ENCODE peak calls at places on chromosomes 7 and 10, in eight cellular contexts. N, A, M, T, R, S, Z and U are unnamed samples.

GRCh38 chr7:150335774-150336112 is 5.7 kb downstream of the RARRES2 start:
- DNase-seq in R (no peak), M (no peak), Z (no peak), A (no peak), N (peak; percentile 39), T (peak; percentile 71), S (no peak), U (no peak)

GRCh38 chr7:155862088-155862487 is 49.8 kb upstream of the SHH start:
- DNase-seq in Z (no peak), S (no peak), T (no peak), A (no peak), M (no peak), R (no peak), N (no peak), U (no peak)

GRCh38 chr10:32629910-32630309 is 184.0 kb downstream of the CCDC7 start:
- DNase-seq in S (no peak), N (no peak), Z (no peak), M (no peak), A (no peak), T (no peak), R (no peak), U (no peak)

GRCh38 chr7:95045236-95045923 is 138.0 kb downstream of the PPP1R9A start:
- DNase-seq in N (no peak), T (no peak), S (peak; percentile 27), A (no peak), M (no peak), Z (no peak), R (no peak), U (peak; percentile 31)

GRCh38 chr7:155741805-155742204 is 70.5 kb downstream of the SHH start:
- DNase-seq in A (no peak), T (no peak), R (no peak), S (peak; percentile 96), N (no peak), M (no peak), Z (no peak), U (no peak)

GRCh38 chr7:152014722-152015121 is 10.8 kb upstream of the GALNT11 start:
- DNase-seq in N (no peak), Z (no peak), M (no peak), R (no peak), A (no peak), T (no peak), S (no peak), U (no peak)

GRCh38 chr10:6141296-6142151 is 52.7 kb downstream of the RBM17 start:
- DNase-seq in S (peak; percentile 85), M (no peak), N (no peak), T (no peak), R (no peak), Z (no peak), A (no peak), U (no peak)

GRCh38 chr10:72223743-72224101 is 7.6 kb upstream of the ASCC1 start:
- DNase-seq in M (no peak), Z (no peak), T (no peak), R (no peak), S (peak; percentile 42), A (no peak), N (no peak), U (no peak)

GRCh38 chr10:43809211-43809930 is 160.7 kb upstream of the ZNF32 start:
- DNase-seq in N (no peak), Z (no peak), A (no peak), S (no peak), T (no peak), R (peak; percentile 17), M (no peak), U (no peak)

GRCh38 chr10:31317652-31318381 is 1.2 kb upstream of the ZEB1 start:
- DNase-seq in R (no peak), T (no peak), N (no peak), A (no peak), Z (no peak), S (no peak), M (peak; percentile 60), U (no peak)

GRCh38 chr7:84999450-84999849 is 187.4 kb downstream of the SEMA3D start:
- DNase-seq in M (no peak), A (no peak), Z (no peak), T (no peak), R (no peak), N (no peak), S (no peak), U (no peak)

GRCh38 chr10:131038056-131038455 is 273.5 kb downstream of the TCERG1L start:
- DNase-seq in N (no peak), M (no peak), S (no peak), R (no peak), T (no peak), Z (no peak), A (no peak), U (no peak)

GRCh38 chr7:157010588-157011332 is at the start of gene MNX1:
- DNase-seq in M (peak; percentile 19), T (peak; percentile 41), A (no peak), Z (peak; percentile 32), N (peak; percentile 80), R (peak; percentile 81), S (peak; percentile 90), U (peak; percentile 93)

GRCh38 chr7:52053525-52053924 is 736.9 kb upstream of the COBL start:
- DNase-seq in Z (no peak), N (no peak), R (no peak), M (no peak), S (no peak), T (no peak), A (no peak), U (no peak)

GRCh38 chr10:131177431-131178327 is 133.8 kb downstream of the TCERG1L start:
- DNase-seq in T (no peak), R (no peak), S (no peak), M (no peak), Z (no peak), N (no peak), A (no peak), U (no peak)

GRCh38 chr10:117653170-117653515 is 110.6 kb downstream of the EMX2 start:
- DNase-seq in M (no peak), N (no peak), Z (no peak), A (no peak), R (no peak), S (peak; percentile 96), T (no peak), U (no peak)

GRCh38 chr10:76437011-76437410 is 1005.6 kb downstream of the LRMDA start:
- DNase-seq in A (no peak), N (no peak), T (no peak), S (no peak), R (no peak), M (no peak), Z (no peak), U (no peak)

GRCh38 chr7:9608560-9608959 is 1175.2 kb downstream of the NXPH1 start:
- DNase-seq in A (no peak), Z (no peak), R (no peak), S (no peak), T (no peak), M (no peak), N (no peak), U (no peak)

GRCh38 chr10:29537799-29538198 is 97.0 kb downstream of the SVIL start:
- DNase-seq in T (no peak), A (no peak), M (no peak), S (no peak), Z (no peak), R (no peak), N (no peak), U (no peak)

GRCh38 chr10:70448236-70448635 is 6.8 kb upstream of the NODAL start:
- DNase-seq in A (no peak), N (no peak), T (no peak), M (no peak), S (no peak), R (no peak), Z (no peak), U (no peak)

GRCh38 chr7:90411510-90411909 is 8.2 kb downstream of the CLDN12 start:
- DNase-seq in N (no peak), Z (no peak), A (no peak), R (no peak), T (no peak), S (no peak), M (no peak), U (peak; percentile 19)

GRCh38 chr7:83947260-83947659 is 247.3 kb downstream of the SEMA3A start:
- DNase-seq in N (no peak), R (peak; percentile 6), S (peak; percentile 42), T (no peak), A (peak; percentile 35), M (no peak), Z (no peak), U (no peak)

GRCh38 chr7:152989889-152990380 is 230.4 kb downstream of the ACTR3B start:
- DNase-seq in A (no peak), R (peak; percentile 5), M (no peak), Z (no peak), T (no peak), N (no peak), S (no peak), U (no peak)

GRCh38 chr7:47852330-47853245 is 95.7 kb downstream of the PKD1L1 start:
- DNase-seq in R (peak; percentile 13), N (no peak), T (no peak), A (no peak), Z (no peak), M (no peak), S (peak; percentile 13), U (no peak)

GRCh38 chr10:22443200-22443881 is 98.0 kb downstream of the SPAG6 start:
- DNase-seq in S (peak; percentile 36), N (no peak), Z (no peak), A (no peak), M (no peak), R (no peak), T (no peak), U (no peak)

GRCh38 chr10:97726636-97727178 is 10.2 kb upstream of the ZFYVE27 start:
- DNase-seq in N (no peak), T (peak; percentile 73), R (peak; percentile 39), M (no peak), S (no peak), A (peak; percentile 39), Z (no peak), U (no peak)

GRCh38 chr7:28573751-28574295 is 161.5 kb downstream of the CREB5 start:
- DNase-seq in A (no peak), M (no peak), Z (no peak), S (peak; percentile 61), R (no peak), T (peak; percentile 21), N (no peak), U (no peak)

GRCh38 chr7:157910446-157910845 is 573.6 kb downstream of the DNAJB6 start:
- DNase-seq in A (no peak), Z (no peak), T (no peak), N (no peak), R (no peak), S (no peak), M (no peak), U (no peak)

GRCh38 chr10:75941181-75941580 is 509.8 kb downstream of the LRMDA start:
- DNase-seq in M (no peak), S (no peak), N (no peak), A (no peak), R (no peak), T (no peak), Z (no peak), U (no peak)

GRCh38 chr7:15016726-15017125 is 114.2 kb upstream of the DGKB start:
- DNase-seq in R (no peak), S (no peak), A (no peak), M (no peak), T (no peak), Z (no peak), N (no peak), U (no peak)

GRCh38 chr7:117401293-117402002 is 25.8 kb downstream of the ASZ1 start:
- DNase-seq in Z (no peak), M (no peak), N (no peak), R (no peak), S (peak; percentile 24), A (no peak), T (no peak), U (no peak)

GRCh38 chr7:100692578-100692961 is 1.5 kb downstream of the GIGYF1 start:
- DNase-seq in T (no peak), S (no peak), M (no peak), R (no peak), Z (no peak), A (no peak), N (no peak), U (no peak)

GRCh38 chr10:100482181-100482833 is 19.5 kb downstream of the WNT8B start:
- DNase-seq in R (peak; percentile 85), S (peak; percentile 76), N (peak; percentile 91), Z (peak; percentile 64), T (peak; percentile 82), M (peak; percentile 61), A (peak; percentile 24), U (peak; percentile 27)

GRCh38 chr7:31633894-31634494 is 53.0 kb upstream of the PPP1R17 start:
- DNase-seq in Z (no peak), A (peak; percentile 33), N (peak; percentile 61), T (peak; percentile 45), R (peak; percentile 48), S (peak; percentile 30), M (no peak), U (peak; percentile 53)